ENCODE peak calls at places on chromosomes 5 and 9, in six cellular contexts. X is fibroblast of lung; L is colonic mucosa; M is uterus; R is upper lobe of left lung; O is CD8-positive, alpha-beta T cell. W is an unnamed sample. For H3K27me3, the result is how much of the 10 kb centered on the place peaks cover.

GRCh38 chr9:112487799-112488345 is 1.2 kb downstream of the KIAA1958 start:
- DNase-seq in X (no peak), O (no peak), R (no peak), M (no peak), L (peak), W (no peak)

GRCh38 chr9:117744390-117744789 is 40.2 kb downstream of the TLR4 start:
- DNase-seq in O (no peak), R (no peak), L (no peak), M (no peak), X (no peak), W (no peak)

GRCh38 chr5:4777435-4777834 is 362.7 kb upstream of the ADAMTS16 start:
- DNase-seq in X (no peak), R (no peak), L (no peak), M (no peak), O (no peak), W (no peak)

GRCh38 chr9:100595391-100596199 is 17.7 kb downstream of the CAVIN4 start:
- DNase-seq in O (no peak), M (no peak), L (peak), R (no peak), X (peak), W (no peak)

GRCh38 chr5:68562308-68562707 is 346.8 kb downstream of the PIK3R1 start:
- DNase-seq in X (peak), O (no peak), M (peak), R (no peak), L (peak), W (no peak)

GRCh38 chr5:139658501-139658927 is 10.4 kb downstream of the CXXC5 start:
- DNase-seq in M (no peak), L (no peak), R (peak), X (no peak), O (no peak), W (no peak)

GRCh38 chr9:114823416-114823815 is 17.6 kb upstream of the TNFSF15 start:
- DNase-seq in R (no peak), O (no peak), L (no peak), M (no peak), X (no peak), W (no peak)

GRCh38 chr9:116074658-116075057 is 78.9 kb upstream of the PAPPA start:
- DNase-seq in X (peak), R (no peak), M (no peak), L (no peak), O (no peak), W (no peak)

GRCh38 chr9:78230761-78231160 is 5.1 kb upstream of the CEP78 start:
- DNase-seq in L (no peak), O (no peak), R (no peak), M (no peak), X (no peak), W (no peak)

GRCh38 chr5:95835682-95836405 is 13.3 kb upstream of the GLRX start:
- DNase-seq in X (no peak), O (no peak), R (no peak), L (no peak), M (no peak), W (peak)

GRCh38 chr9:79652598-79652997 is 80.8 kb downstream of the TLE4 start:
- DNase-seq in O (no peak), X (no peak), M (no peak), L (no peak), R (no peak), W (no peak)

GRCh38 chr9:70549926-70550325 is 135.5 kb upstream of the KLF9 start:
- DNase-seq in R (no peak), X (peak), L (no peak), M (no peak), O (no peak), W (no peak)

GRCh38 chr9:131237931-131238401 is 38.3 kb downstream of the FAM78A start:
- DNase-seq in M (no peak), X (peak), L (peak), O (peak), R (peak), W (no peak)

GRCh38 chr5:174323878-174324281 is 278.4 kb downstream of the NSG2 start:
- DNase-seq in L (no peak), M (no peak), X (peak), R (peak), O (no peak), W (no peak)

GRCh38 chr9:92714787-92715487 is 45.0 kb upstream of the IPPK start:
- DNase-seq in X (no peak), R (peak), L (no peak), M (peak), O (no peak), W (peak)

GRCh38 chr5:180648658-180649296 is 623 bp downstream of the FLT4 start:
- DNase-seq in O (no peak), R (peak), X (no peak), M (peak), L (no peak), W (no peak)

GRCh38 chr9:118568704-118569103 is 800.5 kb downstream of the BRINP1 start:
- DNase-seq in R (no peak), M (no peak), X (no peak), L (no peak), O (no peak), W (no peak)

GRCh38 chr5:93120048-93120447 is 461.0 kb downstream of the NR2F1-AS1 start:
- DNase-seq in M (no peak), R (no peak), O (no peak), L (no peak), X (no peak), W (no peak)

GRCh38 chr9:37471942-37472679 is 6.9 kb upstream of the ZBTB5 start:
- DNase-seq in R (no peak), O (no peak), L (peak), M (no peak), X (peak), W (no peak)

GRCh38 chr9:84597131-84597530 is 72.4 kb upstream of the NTRK2 start:
- DNase-seq in R (no peak), X (no peak), L (no peak), O (no peak), M (no peak), W (no peak)

GRCh38 chr5:169649486-169649885 is 12.4 kb downstream of the DOCK2 start:
- DNase-seq in M (no peak), O (no peak), X (no peak), L (no peak), R (no peak), W (no peak)

GRCh38 chr5:129858126-129858675 is 46.1 kb upstream of the CHSY3 start:
- DNase-seq in R (no peak), M (no peak), L (no peak), X (no peak), O (no peak), W (no peak)

GRCh38 chr9:79233542-79233941 is 338.2 kb upstream of the TLE4 start:
- DNase-seq in X (peak), L (no peak), R (no peak), O (no peak), M (no peak), W (no peak)

GRCh38 chr9:36877239-36877638 is 156.8 kb downstream of the PAX5 start:
- DNase-seq in O (no peak), R (no peak), M (no peak), X (no peak), L (no peak), W (no peak)

GRCh38 chr5:79713727-79714126 is 24.1 kb downstream of the CMYA5 start:
- DNase-seq in M (no peak), O (no peak), R (no peak), L (no peak), X (no peak), W (no peak)

GRCh38 chr9:28720746-28721145 is 1147.5 kb upstream of the C9orf72 start:
- DNase-seq in L (no peak), R (no peak), X (no peak), O (no peak), M (no peak), W (no peak)

GRCh38 chr5:144121577-144121976 is 48.9 kb downstream of the YIPF5 start:
- DNase-seq in O (no peak), M (no peak), X (no peak), L (no peak), R (no peak), W (no peak)

GRCh38 chr5:64759960-64760695 is 8.4 kb downstream of the SREK1IP1 start:
- DNase-seq in M (no peak), X (no peak), O (no peak), L (no peak), R (no peak), W (no peak)

GRCh38 chr9:38011991-38012390 is 57.0 kb downstream of the SHB start:
- DNase-seq in L (no peak), M (no peak), R (no peak), X (no peak), O (no peak), W (no peak)

GRCh38 chr9:87497604-87498045 is at the start of gene DAPK1:
- DNase-seq in O (no peak), M (peak), L (peak), X (peak), R (peak), W (no peak)

GRCh38 chr9:70614786-70615565 is 200.5 kb upstream of the KLF9 start:
- DNase-seq in L (no peak), X (no peak), M (no peak), O (no peak), R (no peak), W (no peak)

GRCh38 chr5:93636850-93637249 is 53.8 kb downstream of the NR2F1 start:
- DNase-seq in X (no peak), O (no peak), R (no peak), L (no peak), M (no peak), W (no peak)

GRCh38 chr5:81962041-81962440 is 9.8 kb upstream of the ATG10 start:
- DNase-seq in L (no peak), M (no peak), R (no peak), X (no peak), O (no peak), W (no peak)

GRCh38 chr9:26477963-26478362 is 414.6 kb downstream of the CAAP1 start:
- DNase-seq in O (no peak), X (no peak), M (no peak), L (no peak), R (no peak), W (no peak)

GRCh38 chr9:73474625-73475024 is 323.0 kb downstream of the ANXA1 start:
- DNase-seq in O (no peak), L (no peak), R (peak), X (no peak), M (no peak), W (no peak)

GRCh38 chr9:97398999-97399758 is 12.7 kb upstream of the TDRD7 start:
- DNase-seq in O (peak), R (peak), L (peak), X (peak), M (peak), W (peak)

GRCh38 chr9:121214005-121214404 is 12.3 kb upstream of the RAB14 start:
- DNase-seq in R (no peak), M (no peak), L (no peak), O (no peak), X (no peak), W (no peak)

DNA sequence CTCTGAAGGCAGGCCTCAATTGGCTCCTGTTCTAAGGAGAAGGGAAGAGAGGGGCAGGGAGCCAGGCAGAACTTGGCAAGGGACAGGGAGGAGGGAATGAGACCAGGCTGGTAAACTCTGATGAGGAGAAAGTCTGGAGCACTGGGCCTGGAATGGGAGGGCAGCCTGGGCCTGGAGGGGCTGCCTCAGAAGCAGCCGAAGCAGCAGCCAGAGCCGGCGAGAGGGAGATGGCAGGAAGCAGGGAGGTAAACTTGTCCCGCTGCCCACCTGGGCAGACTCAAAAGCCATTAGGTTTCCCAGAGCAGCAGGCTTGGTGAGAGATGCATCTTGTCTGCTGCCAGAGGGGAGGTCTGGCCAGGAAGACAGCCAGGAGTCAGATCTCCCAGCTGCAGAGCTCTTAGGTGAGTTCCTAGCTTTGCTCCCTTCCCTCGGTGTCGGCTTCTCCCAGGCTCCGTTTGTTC is 37.0 kb upstream of the CRB2 start:
- DNase-seq in O (no peak), X (no peak), R (no peak), M (peak), L (no peak), W (no peak)
- H3K27ac ChIP-seq in O (no peak), X (no peak), R (no peak), M (no peak), L (no peak), W (no peak)

GRCh38 chr5:132812123-132812948 is 766 bp upstream of the SOWAHA start:
- DNase-seq in M (no peak), O (no peak), L (no peak), X (no peak), R (no peak), W (no peak)
- H3K27me3 ChIP-seq in M (under half), O (under half), L (under half), X (under half), R (under half), W (under half)

GRCh38 chr5:337565-338130 is 16.1 kb downstream of the AHRR start:
- DNase-seq in X (peak), L (no peak), O (no peak), M (no peak), R (no peak), W (no peak)
- TF ChIP-seq CTCF in X (peak), L (no peak), O (no peak), M (no peak), R (no peak), W (no peak)

DNA sequence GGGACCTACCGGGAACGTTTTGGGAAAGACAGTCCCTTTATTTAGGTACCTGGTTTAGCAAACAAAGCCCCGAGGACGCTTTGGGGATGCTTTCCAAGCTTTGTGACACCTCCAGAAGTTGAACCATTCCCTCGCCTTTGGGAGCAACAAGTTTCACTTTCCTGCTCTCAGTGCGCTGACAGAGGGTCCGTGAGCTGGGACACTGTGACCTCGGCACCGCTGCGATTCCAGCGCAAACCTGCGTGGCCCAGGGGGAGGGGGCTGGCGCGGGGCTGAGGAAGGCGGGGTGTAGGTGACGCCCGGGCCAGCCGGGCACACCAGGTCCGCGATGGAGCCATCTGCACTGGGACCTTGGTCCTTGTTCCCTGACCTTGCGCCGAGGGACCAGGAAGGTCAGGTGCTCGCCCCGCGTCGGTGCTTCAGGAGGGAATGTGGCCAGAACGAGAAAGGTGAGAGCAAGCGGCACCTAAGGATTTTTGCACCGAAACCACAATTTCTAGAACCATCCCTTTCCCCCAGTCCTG is 724 bp upstream of the NPR3 start:
- DNase-seq in L (no peak), M (peak), X (no peak), R (peak), O (no peak), W (no peak)
- H3K27ac ChIP-seq in L (no peak), M (peak), X (peak), R (peak), O (no peak), W (peak)

GRCh38 chr5:1732238-1732880 is 67.3 kb downstream of the MRPL36 start:
- DNase-seq in O (no peak), L (peak), X (no peak), R (no peak), M (no peak), W (peak)
- H3K27me3 ChIP-seq in O (under half), L (under half), X (under half), R (under half), M (under half), W (under half)

GRCh38 chr9:89808076-89808701 is 203.4 kb downstream of the GADD45G start:
- DNase-seq in L (no peak), O (no peak), M (no peak), R (no peak), X (no peak), W (peak)
- TF ChIP-seq CTCF in L (no peak), O (no peak), M (no peak), R (no peak), X (peak), W (no peak)

DNA sequence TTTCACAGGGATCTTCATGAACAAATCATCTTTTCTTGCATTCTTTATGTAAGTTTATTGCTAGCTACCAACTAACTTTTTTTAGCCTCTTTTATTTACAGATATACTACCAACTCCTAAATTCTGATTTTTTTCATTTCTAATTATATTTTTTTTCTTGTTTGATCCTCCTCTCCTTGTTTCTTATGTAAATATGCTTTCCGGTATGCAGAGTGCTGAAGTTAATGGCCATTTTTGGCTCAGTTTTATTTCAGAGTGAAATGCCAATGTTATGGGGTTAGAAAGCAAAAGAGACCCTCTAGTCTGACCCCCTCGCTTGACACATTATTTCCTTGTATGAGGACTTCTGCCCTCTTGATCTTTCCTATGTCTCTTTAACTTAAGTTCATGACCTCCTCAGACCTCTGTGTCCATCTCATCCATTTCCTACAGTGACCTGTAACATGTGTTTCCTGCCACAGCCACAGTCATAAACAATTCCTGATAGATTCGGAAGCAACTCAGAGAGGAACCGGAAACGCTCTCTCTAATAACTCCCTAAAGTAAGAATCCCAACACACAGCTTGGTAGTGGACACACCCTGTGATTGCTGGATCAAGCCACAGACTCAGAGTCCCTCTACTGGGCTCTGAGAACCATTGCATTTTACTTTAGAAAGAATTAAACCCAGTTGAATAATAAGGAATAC is 42.9 kb upstream of the AFAP1L1 start:
- DNase-seq in R (no peak), O (no peak), L (peak), M (peak), X (peak), W (peak)
- H3K27ac ChIP-seq in R (no peak), O (no peak), L (no peak), M (peak), X (peak), W (peak)

W was measured in right atrium auricular region.